ENCODE peak calls at places on chromosomes 5 and 9, in four cellular contexts. W, I, Q and N are unnamed samples.

GRCh38 chr9:119951090-119951489 is 581.9 kb upstream of the BRINP1 start:
- DNase-seq in W (no peak), I (no peak), Q (no peak), N (no peak)

GRCh38 chr9:16867571-16868311 is 2.7 kb downstream of the BNC2 start:
- DNase-seq in Q (no peak), W (no peak), I (no peak), N (no peak)

GRCh38 chr9:106700676-106701075 is 162.3 kb upstream of the ZNF462 start:
- DNase-seq in I (no peak), W (no peak), Q (no peak), N (no peak)

GRCh38 chr9:96554801-96555566 is 64.7 kb downstream of the CDC14B start:
- DNase-seq in W (no peak), I (no peak), Q (no peak), N (no peak)

GRCh38 chr5:14110680-14111079 is 32.5 kb upstream of the TRIO start:
- DNase-seq in Q (no peak), I (no peak), W (no peak), N (no peak)

GRCh38 chr9:8917978-8918739 is 1118.6 kb upstream of the DMAC1 start:
- DNase-seq in W (no peak), Q (no peak), I (no peak), N (no peak)

GRCh38 chr5:176653401-176653800 is 6.1 kb downstream of the TSPAN17 start:
- DNase-seq in Q (no peak), W (peak), I (no peak), N (peak)

GRCh38 chr5:128227984-128228383 is 144.4 kb downstream of the SLC12A2 start:
- DNase-seq in I (peak), Q (no peak), W (no peak), N (no peak)

GRCh38 chr5:180595046-180595379 is 3.7 kb upstream of the SCGB3A1 start:
- DNase-seq in W (no peak), Q (no peak), I (no peak), N (no peak)

GRCh38 chr5:132473019-132473531 is 17.5 kb downstream of the IRF1 start:
- DNase-seq in I (no peak), Q (no peak), W (no peak), N (no peak)

GRCh38 chr5:144308211-144308610 is 137.5 kb downstream of the KCTD16 start:
- DNase-seq in W (no peak), Q (no peak), I (no peak), N (no peak)

DNA sequence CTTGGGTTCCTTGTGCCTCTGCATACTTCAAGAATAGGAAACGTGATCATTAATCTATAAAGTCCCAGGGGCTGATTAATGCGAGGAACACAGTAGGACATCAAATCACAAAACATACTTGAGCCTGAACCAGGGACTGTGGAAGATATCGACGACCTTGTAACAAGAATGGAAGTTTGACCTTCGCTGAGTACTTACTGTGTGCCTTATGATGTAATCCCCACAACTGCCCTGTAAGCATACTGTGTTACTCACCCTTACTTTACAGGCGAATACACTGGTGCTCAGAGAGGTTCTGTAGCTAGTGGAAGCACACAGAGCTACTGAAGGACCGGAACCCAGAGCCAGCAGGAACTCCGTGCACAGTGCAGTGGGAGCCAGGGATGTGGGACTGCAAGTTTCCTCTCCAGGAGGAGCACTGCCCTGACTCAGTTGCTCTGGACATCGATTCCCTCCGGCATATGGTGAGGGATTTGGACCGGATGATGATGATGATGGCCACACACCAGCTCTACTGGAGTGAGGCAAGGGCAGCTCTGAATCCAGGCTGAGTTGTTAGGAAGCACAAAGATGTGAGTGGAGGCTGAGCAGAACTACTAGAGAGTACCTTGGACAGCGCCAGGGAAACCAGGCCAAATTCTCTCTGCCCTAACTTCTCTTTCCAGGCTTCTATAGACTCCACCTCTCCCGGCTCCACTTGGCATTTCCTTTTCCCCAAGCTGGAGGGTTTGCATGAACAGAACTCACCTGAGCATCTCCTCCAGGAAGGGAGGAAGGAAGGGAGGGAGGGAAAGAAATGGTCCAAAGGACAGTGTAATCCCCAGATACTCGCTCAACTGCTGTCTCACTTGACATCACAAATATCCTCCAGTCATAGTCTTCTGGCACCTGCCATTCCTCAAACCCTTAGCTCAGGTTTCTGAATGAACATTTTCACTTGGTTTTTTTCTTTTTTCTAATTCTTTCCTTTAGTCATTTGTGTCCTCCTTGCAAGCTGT is 1.5 kb upstream of the GABBR2 start:
- DNase-seq in W (no peak), Q (no peak), I (no peak), N (peak)
- H2AFZ ChIP-seq in W (no peak), Q (no peak), I (no peak), N (no peak)

GRCh38 chr9:98634680-98635079 is 74.1 kb downstream of the GABBR2 start:
- DNase-seq in W (no peak), I (no peak), Q (no peak), N (peak)
- TF ChIP-seq SRF in W (no peak), I (no peak), Q (no peak), N (no peak)

GRCh38 chr9:121966706-121967105 is 126.4 kb downstream of the TTLL11 start:
- DNase-seq in W (no peak), Q (no peak), I (no peak), N (no peak)
- H2AFZ ChIP-seq in W (no peak), Q (no peak), I (no peak), N (no peak)

GRCh38 chr5:125554355-125554754 is 807.9 kb upstream of the ZNF608 start:
- DNase-seq in I (no peak), W (no peak), Q (no peak), N (no peak)

GRCh38 chr5:125552486-125552885 is 806.0 kb upstream of the ZNF608 start:
- DNase-seq in I (no peak), Q (no peak), W (no peak), N (no peak)

GRCh38 chr5:125558466-125558865 is 812.0 kb upstream of the ZNF608 start:
- DNase-seq in W (no peak), I (no peak), Q (no peak), N (no peak)

GRCh38 chr5:125559296-125559695 is 812.9 kb upstream of the ZNF608 start:
- DNase-seq in Q (no peak), I (peak), W (no peak), N (no peak)

DNA sequence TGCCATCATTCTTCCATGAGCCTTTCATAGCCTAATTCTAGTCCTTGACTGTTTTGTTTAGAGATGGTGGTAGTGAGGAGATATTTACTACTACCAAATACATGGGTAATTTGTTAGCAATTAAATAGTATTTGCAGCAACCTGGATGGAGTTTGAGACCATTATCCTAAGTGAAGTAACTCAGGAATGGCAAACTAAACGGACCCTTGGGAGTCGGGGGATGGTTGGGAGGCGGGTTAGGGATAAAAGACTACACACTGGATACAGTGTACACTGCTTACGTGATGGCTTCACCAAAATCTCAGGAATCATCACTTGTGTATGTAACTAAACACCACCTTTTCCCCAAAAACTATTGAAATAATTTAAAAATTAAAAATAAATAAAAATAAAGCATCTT is 809.2 kb upstream of the ZNF608 start:
- DNase-seq in I (no peak), W (no peak), Q (no peak), N (no peak)
- TF ChIP-seq SRF in I (no peak), W (no peak), Q (no peak), N (no peak)

DNA sequence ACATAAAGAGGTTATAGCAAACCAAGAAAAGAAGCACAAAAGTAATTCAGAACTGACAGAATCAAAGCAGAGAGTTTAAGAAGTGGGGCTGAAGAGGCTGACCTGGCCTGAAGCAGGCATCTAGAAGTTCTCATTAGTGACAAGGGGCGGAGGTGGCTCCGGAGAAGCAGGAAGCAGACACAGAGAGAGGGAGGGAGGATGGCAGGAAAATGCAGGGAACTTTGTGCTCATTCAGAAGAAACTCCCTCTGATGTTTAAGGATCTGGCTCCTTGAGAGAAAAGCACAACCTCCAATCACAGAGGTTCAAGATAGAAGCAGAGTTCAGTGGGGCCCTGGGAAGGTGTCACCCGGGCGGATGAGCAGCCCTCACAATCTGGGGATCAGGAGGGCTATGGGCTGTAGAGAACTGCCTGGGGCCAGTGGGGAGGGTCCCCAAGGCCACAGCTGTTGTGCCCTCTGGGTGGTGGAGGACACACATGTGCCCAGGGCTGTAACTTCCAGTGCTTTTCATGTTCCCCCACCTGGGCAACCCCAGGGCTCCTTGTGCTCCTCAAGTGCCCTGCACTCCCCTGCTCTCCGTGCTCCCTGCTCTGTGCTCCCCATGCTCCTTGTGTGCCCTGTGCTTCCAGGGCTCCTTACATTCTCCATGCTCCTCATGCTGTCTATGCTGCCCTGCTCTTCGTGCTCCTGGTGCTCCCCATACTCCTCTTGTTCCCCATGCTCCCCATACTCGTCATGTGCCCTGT is 51.4 kb downstream of the TRIP13 start:
- DNase-seq in Q (no peak), W (no peak), I (no peak), N (no peak)
- H2AFZ ChIP-seq in Q (no peak), W (no peak), I (no peak), N (no peak)

DNA sequence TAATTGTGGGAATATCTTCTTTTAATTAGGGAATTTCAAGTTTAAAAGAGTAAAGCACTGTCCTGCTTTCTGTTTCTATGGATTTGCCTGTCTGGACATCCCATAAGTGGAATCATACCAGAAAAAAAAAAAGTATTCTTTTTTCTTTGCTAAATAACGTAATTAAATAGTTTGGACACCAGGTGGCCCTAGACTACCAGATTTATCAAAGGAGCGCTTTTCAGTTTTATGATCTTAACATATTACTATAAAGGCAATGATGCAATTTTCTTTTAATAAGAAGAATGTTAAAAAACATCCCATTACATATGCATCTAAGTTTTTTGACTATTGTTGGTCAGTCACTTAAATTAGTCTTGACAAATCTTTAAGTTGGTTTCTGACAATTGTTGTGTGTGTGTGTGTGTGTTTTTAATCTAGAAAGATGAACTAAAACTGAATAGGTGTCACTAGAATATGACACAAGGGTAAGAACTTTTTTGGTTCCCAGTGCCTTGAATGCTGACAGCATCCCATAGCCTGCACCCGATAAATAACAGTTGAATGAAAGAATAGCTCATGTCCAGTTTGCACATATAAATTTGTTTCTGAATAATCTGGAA is 49.5 kb downstream of the C5orf22 start:
- DNase-seq in W (no peak), I (peak), Q (no peak), N (peak)
- TF ChIP-seq SRF in W (no peak), I (no peak), Q (no peak), N (no peak)

GRCh38 chr5:59182722-59183121 is 599.8 kb downstream of the RAB3C start:
- DNase-seq in W (no peak), Q (peak), I (no peak), N (no peak)
- H2AFZ ChIP-seq in W (no peak), Q (no peak), I (no peak), N (no peak)

GRCh38 chr5:61816585-61817450 is 484.8 kb downstream of the ZSWIM6 start:
- DNase-seq in W (no peak), I (no peak), Q (no peak), N (no peak)

GRCh38 chr5:61811052-61811451 is 479.0 kb downstream of the ZSWIM6 start:
- DNase-seq in W (no peak), Q (no peak), I (no peak), N (no peak)

GRCh38 chr5:61816146-61816545 is 484.1 kb downstream of the ZSWIM6 start:
- DNase-seq in Q (no peak), I (no peak), W (no peak), N (no peak)

GRCh38 chr5:61815343-61815742 is 483.3 kb downstream of the ZSWIM6 start:
- DNase-seq in I (no peak), W (no peak), Q (no peak), N (no peak)

GRCh38 chr5:61813361-61813760 is 481.3 kb downstream of the ZSWIM6 start:
- DNase-seq in Q (no peak), I (no peak), W (no peak), N (no peak)
- TF ChIP-seq SRF in Q (no peak), I (no peak), W (no peak), N (no peak)